ENCODE peak calls at places on chromosomes 2 and 18, in ten cellular contexts. Z is cardiac muscle cell, J is right atrium auricular region, O is body of pancreas, L is HFFc6, V is endodermal cell, H is omental fat pad, M is BJ, K is endothelial cell, A is choroid plexus epithelial cell. P is an unnamed sample.

GRCh38 chr2:129723277-129724020 is 256.0 kb upstream of the RAB6C start:
- DNase-seq in Z (no peak), J (no peak), O (no peak), L (no peak), V (no peak), H (no peak), M (no peak), K (no peak), A (no peak), P (no peak)

GRCh38 chr2:129233751-129234406 is 745.6 kb upstream of the RAB6C start:
- DNase-seq in Z (peak), J (no peak), O (peak), L (no peak), V (no peak), H (no peak), M (peak), K (peak), A (peak), P (no peak)

GRCh38 chr2:132670961-132671781 is 1.2 kb upstream of the LYPD1 start:
- DNase-seq in Z (no peak), J (no peak), O (no peak), L (peak), V (peak), H (no peak), M (peak), K (peak), A (peak), P (peak)

GRCh38 chr2:55842009-55842408 is 81.6 kb downstream of the EFEMP1 start:
- DNase-seq in Z (no peak), J (no peak), O (no peak), L (peak), V (no peak), H (no peak), M (no peak), K (no peak), A (no peak), P (no peak)

GRCh38 chr2:15311201-15311882 is 249.8 kb downstream of the NBAS start:
- DNase-seq in Z (no peak), J (no peak), O (no peak), L (no peak), V (no peak), H (no peak), M (no peak), K (no peak), A (peak), P (no peak)

GRCh38 chr2:70643715-70644114 is 90.1 kb upstream of the TGFA start:
- DNase-seq in Z (peak), J (no peak), O (peak), L (no peak), V (peak), H (no peak), M (no peak), K (peak), A (no peak), P (no peak)

GRCh38 chr18:24656571-24656971 is 196.1 kb downstream of the HRH4 start:
- DNase-seq in Z (no peak), J (no peak), O (no peak), L (peak), V (no peak), H (no peak), M (peak), K (no peak), A (no peak), P (no peak)

GRCh38 chr2:120916446-120916845 is 180.8 kb downstream of the GLI2 start:
- DNase-seq in Z (no peak), J (no peak), O (no peak), L (no peak), V (no peak), H (no peak), M (no peak), K (no peak), A (no peak), P (no peak)

GRCh38 chr2:194004590-194005206 is 1652.3 kb upstream of the SLC39A10 start:
- DNase-seq in Z (no peak), J (no peak), O (no peak), L (no peak), V (no peak), H (no peak), M (no peak), K (no peak), A (peak), P (no peak)

GRCh38 chr2:216688731-216689360 is 6.5 kb downstream of the IGFBP5 start:
- DNase-seq in Z (no peak), J (no peak), O (no peak), L (no peak), V (no peak), H (no peak), M (no peak), K (no peak), A (no peak), P (no peak)

GRCh38 chr2:216689397-216689796 is 6.0 kb downstream of the IGFBP5 start:
- DNase-seq in Z (no peak), J (no peak), O (no peak), L (no peak), V (no peak), H (no peak), M (no peak), K (no peak), A (no peak), P (no peak)

GRCh38 chr2:216685327-216685875 is 9.9 kb downstream of the IGFBP5 start:
- DNase-seq in Z (no peak), J (no peak), O (no peak), L (no peak), V (no peak), H (no peak), M (no peak), K (no peak), A (no peak), P (no peak)

GRCh38 chr2:216687111-216687510 is 8.2 kb downstream of the IGFBP5 start:
- DNase-seq in Z (no peak), J (no peak), O (no peak), L (no peak), V (no peak), H (no peak), M (no peak), K (no peak), A (no peak), P (no peak)

GRCh38 chr2:216687646-216688045 is 7.7 kb downstream of the IGFBP5 start:
- DNase-seq in Z (peak), J (no peak), O (no peak), L (no peak), V (peak), H (no peak), M (no peak), K (peak), A (no peak), P (no peak)
- TF ChIP-seq CTCF in Z (peak), J (no peak), O (no peak), L (peak), V (peak), H (no peak), M (peak), K (peak), A (peak), P (peak)

GRCh38 chr18:33757037-33757436 is 179.0 kb downstream of the ASXL3 start:
- DNase-seq in Z (no peak), J (no peak), O (no peak), L (no peak), V (no peak), H (no peak), M (peak), K (no peak), A (peak), P (no peak)

GRCh38 chr18:33755918-33756590 is 178.0 kb downstream of the ASXL3 start:
- DNase-seq in Z (no peak), J (peak), O (peak), L (peak), V (peak), H (no peak), M (peak), K (no peak), A (peak), P (no peak)

GRCh38 chr18:33749831-33750230 is 171.8 kb downstream of the ASXL3 start:
- DNase-seq in Z (no peak), J (no peak), O (no peak), L (no peak), V (peak), H (no peak), M (no peak), K (no peak), A (no peak), P (no peak)

GRCh38 chr18:33746261-33746660 is 168.2 kb downstream of the ASXL3 start:
- DNase-seq in Z (no peak), J (no peak), O (no peak), L (no peak), V (no peak), H (no peak), M (no peak), K (no peak), A (no peak), P (no peak)

DNA sequence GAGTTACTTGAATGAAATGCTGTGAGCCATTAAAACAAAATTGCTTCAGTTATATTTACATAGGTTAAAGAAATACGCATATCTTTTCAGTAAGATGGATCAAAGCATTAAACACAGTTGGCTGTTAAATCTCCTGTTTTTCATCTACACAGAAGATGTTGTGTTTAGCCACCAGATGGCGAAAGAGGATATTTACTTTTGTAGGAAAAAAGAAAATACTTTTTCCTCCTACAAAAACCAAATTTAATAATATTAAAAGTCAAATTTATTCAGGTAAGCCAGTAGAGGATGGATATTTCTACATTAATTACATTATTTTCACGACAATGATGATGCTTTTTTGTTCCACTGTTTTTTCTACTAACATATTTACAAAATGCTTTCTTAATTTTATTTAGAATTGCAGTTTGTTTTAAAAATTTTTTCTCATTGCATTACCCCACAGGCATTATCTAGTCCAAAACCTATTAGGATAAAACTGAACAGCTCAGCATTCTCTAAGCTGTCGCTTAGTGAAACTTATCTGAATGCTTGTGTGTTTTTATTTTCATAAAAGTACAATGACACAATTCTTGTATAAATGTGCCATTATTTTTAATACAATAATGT is 173.7 kb downstream of the ASXL3 start:
- DNase-seq in Z (peak), J (no peak), O (no peak), L (no peak), V (no peak), H (no peak), M (no peak), K (no peak), A (peak), P (no peak)
- TF ChIP-seq CTCF in Z (peak), J (no peak), O (peak), L (peak), V (peak), H (no peak), M (peak), K (peak), A (peak), P (peak)

GRCh38 chr2:99140860-99141109 is 722 bp upstream of the C2orf15 start:
- DNase-seq in Z (no peak), J (no peak), O (no peak), L (no peak), V (no peak), H (no peak), M (no peak), K (no peak), A (no peak), P (no peak)
- TF ChIP-seq CTCF in Z (no peak), J (no peak), O (no peak), L (no peak), V (no peak), H (no peak), M (no peak), K (no peak), A (no peak), P (no peak)

GRCh38 chr2:207330912-207331311 is 165.2 kb upstream of the KLF7 start:
- DNase-seq in Z (no peak), J (peak), O (peak), L (peak), V (no peak), H (peak), M (peak), K (no peak), A (peak), P (no peak)
- TF ChIP-seq CTCF in Z (no peak), J (no peak), O (no peak), L (no peak), V (no peak), H (no peak), M (no peak), K (no peak), A (no peak), P (no peak)

GRCh38 chr2:24022975-24023575 is 13.2 kb downstream of the MFSD2B start:
- DNase-seq in Z (no peak), J (no peak), O (no peak), L (no peak), V (no peak), H (no peak), M (no peak), K (no peak), A (no peak), P (no peak)

GRCh38 chr2:24024018-24024417 is 14.1 kb downstream of the MFSD2B start:
- DNase-seq in Z (no peak), J (no peak), O (no peak), L (peak), V (peak), H (no peak), M (no peak), K (no peak), A (peak), P (no peak)

GRCh38 chr2:24019729-24020128 is 9.8 kb downstream of the MFSD2B start:
- DNase-seq in Z (no peak), J (no peak), O (no peak), L (no peak), V (no peak), H (no peak), M (no peak), K (no peak), A (no peak), P (no peak)

GRCh38 chr2:24022324-24022974 is 12.6 kb downstream of the MFSD2B start:
- DNase-seq in Z (no peak), J (no peak), O (no peak), L (no peak), V (no peak), H (no peak), M (no peak), K (no peak), A (no peak), P (no peak)

DNA sequence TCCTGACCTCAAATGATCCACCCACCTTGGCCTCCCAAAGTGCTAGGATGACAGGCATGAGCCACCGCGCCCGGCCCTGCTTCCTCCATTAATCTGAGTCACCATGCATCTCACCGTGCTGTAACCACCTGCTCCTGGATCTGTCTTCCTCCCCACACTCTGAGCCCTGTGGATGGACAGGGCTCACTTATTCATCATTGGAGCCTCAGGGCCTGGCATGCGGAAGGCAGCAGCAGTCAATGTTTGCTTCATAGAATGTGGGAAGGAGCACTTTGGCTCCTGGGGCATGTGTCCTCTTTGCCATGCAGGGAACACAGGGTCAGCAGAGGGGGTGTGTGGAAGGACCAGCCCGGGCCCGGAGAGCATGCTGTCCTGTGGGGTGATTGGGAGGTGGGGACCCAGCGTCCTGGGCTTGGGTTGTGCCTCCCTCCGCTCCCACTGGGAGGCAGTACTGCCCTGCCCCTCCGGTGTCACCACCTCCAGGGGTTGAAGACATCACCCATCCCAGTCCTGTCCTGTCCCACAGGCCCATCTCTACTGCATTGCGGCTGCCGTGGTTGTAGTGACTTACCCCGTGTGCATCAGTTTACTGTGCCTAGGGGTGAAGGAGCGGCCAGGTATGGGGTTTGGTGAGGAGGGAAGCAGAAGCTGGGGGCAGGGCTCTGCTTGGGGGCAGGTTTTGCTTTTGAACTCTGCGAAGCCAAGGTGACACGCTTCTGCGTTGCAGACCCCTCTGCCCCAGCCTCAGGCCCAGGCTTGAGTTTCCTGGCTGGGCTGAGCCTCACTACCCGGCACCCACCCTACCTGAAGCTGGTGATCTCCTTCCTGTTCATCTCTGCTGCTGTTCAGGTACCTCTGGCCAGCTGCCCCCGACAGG is 11.5 kb downstream of the MFSD2B start:
- DNase-seq in Z (peak), J (no peak), O (peak), L (no peak), V (peak), H (no peak), M (no peak), K (peak), A (no peak), P (no peak)
- TF ChIP-seq CTCF in Z (peak), J (no peak), O (no peak), L (peak), V (peak), H (no peak), M (peak), K (no peak), A (peak), P (peak)

DNA sequence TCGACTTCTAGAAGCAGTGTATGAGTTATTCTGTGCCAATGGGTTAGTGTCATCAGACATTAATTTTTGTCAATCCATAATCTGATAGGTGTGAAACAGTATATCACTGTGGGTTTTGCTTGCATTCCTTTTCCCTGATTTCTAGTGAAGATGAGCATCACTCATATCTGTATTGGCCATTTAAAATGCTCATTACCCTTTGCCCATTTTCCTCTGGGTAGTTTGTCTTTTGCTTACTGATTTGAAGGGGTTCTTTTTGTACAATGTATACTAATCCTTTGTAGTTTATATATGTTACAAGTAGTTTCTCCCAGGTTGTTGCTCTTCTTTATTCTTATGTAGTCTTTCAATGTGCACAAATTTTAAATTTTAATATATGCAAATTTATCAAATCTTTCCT is 152.2 kb downstream of the TPGS2 start:
- DNase-seq in Z (no peak), J (no peak), O (no peak), L (no peak), V (no peak), H (no peak), M (no peak), K (no peak), A (no peak), P (no peak)
- TF ChIP-seq CTCF in Z (no peak), J (no peak), O (no peak), L (no peak), V (no peak), H (no peak), M (no peak), K (no peak), A (no peak), P (no peak)

GRCh38 chr18:37019157-37019571 is 190.2 kb downstream of the KIAA1328 start:
- DNase-seq in Z (peak), J (no peak), O (peak), L (peak), V (peak), H (no peak), M (no peak), K (peak), A (peak), P (no peak)
- TF ChIP-seq CTCF in Z (peak), J (no peak), O (peak), L (peak), V (peak), H (no peak), M (peak), K (peak), A (peak), P (peak)

GRCh38 chr2:44348385-44348784 is 12.9 kb downstream of the PREPL start:
- DNase-seq in Z (no peak), J (no peak), O (no peak), L (peak), V (no peak), H (no peak), M (peak), K (no peak), A (peak), P (no peak)

GRCh38 chr2:44342854-44343253 is 18.4 kb downstream of the PREPL start:
- DNase-seq in Z (no peak), J (no peak), O (peak), L (no peak), V (no peak), H (no peak), M (no peak), K (no peak), A (peak), P (no peak)
- TF ChIP-seq CTCF in Z (peak), J (no peak), O (peak), L (peak), V (peak), H (no peak), M (peak), K (peak), A (peak), P (peak)

GRCh38 chr2:805664-806063 is 128.5 kb upstream of the TMEM18 start:
- DNase-seq in Z (no peak), J (no peak), O (no peak), L (no peak), V (no peak), H (no peak), M (no peak), K (no peak), A (no peak), P (no peak)
- TF ChIP-seq CTCF in Z (no peak), J (no peak), O (no peak), L (no peak), V (no peak), H (no peak), M (no peak), K (no peak), A (no peak), P (no peak)

DNA sequence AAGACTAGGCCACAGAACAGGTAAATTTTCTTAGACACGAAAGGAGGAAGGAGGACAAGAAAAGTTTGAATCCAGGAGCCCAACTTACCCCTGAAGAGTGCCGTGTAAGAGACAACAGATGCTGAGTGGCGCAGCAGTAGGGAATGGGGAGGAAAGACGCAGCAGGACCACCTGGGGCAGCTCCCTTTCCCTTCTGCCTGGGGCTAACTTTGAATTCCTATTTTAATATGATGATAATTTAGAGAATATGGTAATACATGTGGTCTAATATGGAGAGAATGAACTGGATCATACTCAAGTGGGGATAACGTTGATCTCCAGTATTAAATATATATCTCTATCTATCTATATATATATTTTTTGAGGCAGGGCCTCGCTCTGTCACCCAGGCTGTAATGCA is 69.3 kb downstream of the CLIP4 start:
- DNase-seq in Z (no peak), J (no peak), O (no peak), L (no peak), V (no peak), H (no peak), M (no peak), K (no peak), A (no peak), P (no peak)
- TF ChIP-seq CTCF in Z (no peak), J (no peak), O (no peak), L (no peak), V (no peak), H (no peak), M (no peak), K (no peak), A (no peak), P (no peak)